ENCODE peak calls at places on chromosomes 13 and 19, in five cellular contexts. J is cardiac muscle cell, G is adipocyte, Y is neural progenitor cell, T is HAP-1. C is an unnamed sample. For H3K4me1, the result is how much of the 10 kb centered on the place peaks cover.

GRCh38 chr13:35712907-35713685 is 236.6 kb upstream of the MAB21L1 start:
- DNase-seq in J (no peak), G (peak), Y (no peak), T (peak), C (no peak)

GRCh38 chr13:108769213-108770070 is 140.0 kb downstream of the MYO16 start:
- DNase-seq in J (no peak), G (no peak), Y (no peak), T (no peak), C (peak)

GRCh38 chr19:54464044-54464623 is 556 bp upstream of the LENG9 start:
- DNase-seq in J (peak), G (peak), Y (peak), T (peak), C (peak)

GRCh38 chr13:105177265-105177900 is 1358.1 kb downstream of the EFNB2 start:
- DNase-seq in J (no peak), G (peak), Y (no peak), T (no peak), C (no peak)

GRCh38 chr19:28691683-28692082 is 521.3 kb downstream of the UQCRFS1 start:
- DNase-seq in J (no peak), G (no peak), Y (no peak), T (no peak), C (no peak)

GRCh38 chr13:41017153-41017552 is 2.0 kb downstream of the ELF1 start:
- DNase-seq in J (no peak), G (no peak), Y (no peak), T (no peak), C (peak)

GRCh38 chr19:17332677-17333581 is 1.7 kb downstream of the ANO8 start:
- DNase-seq in J (peak), G (peak), Y (peak), T (peak), C (peak)

GRCh38 chr19:8578642-8579265 is 1.5 kb upstream of the MYO1F start:
- DNase-seq in J (peak), G (peak), Y (peak), T (peak), C (peak)

GRCh38 chr13:56424246-56424645 is 716.5 kb upstream of the PRR20A start:
- DNase-seq in J (no peak), G (no peak), Y (no peak), T (no peak), C (no peak)

GRCh38 chr19:12544401-12544876 is 6.8 kb downstream of the ZNF564 start:
- DNase-seq in J (no peak), G (no peak), Y (no peak), T (no peak), C (no peak)

GRCh38 chr13:95479706-95480105 is 72.8 kb upstream of the CLDN10 start:
- DNase-seq in J (no peak), G (no peak), Y (no peak), T (no peak), C (no peak)

GRCh38 chr19:48551437-48552302 is at the start of gene SULT2B1:
- DNase-seq in J (no peak), G (no peak), Y (no peak), T (no peak), C (peak)

GRCh38 chr13:51380269-51380668 is 40.8 kb downstream of the SERPINE3 start:
- DNase-seq in J (no peak), G (no peak), Y (no peak), T (no peak), C (no peak)

GRCh38 chr19:15640904-15641597 is 354 bp downstream of the CYP4F3 start:
- DNase-seq in J (no peak), G (no peak), Y (no peak), T (no peak), C (no peak)

GRCh38 chr19:28711401-28711800 is 501.6 kb downstream of the UQCRFS1 start:
- DNase-seq in J (no peak), G (no peak), Y (no peak), T (no peak), C (no peak)

GRCh38 chr13:98258226-98258625 is 81.2 kb upstream of the RNF113B start:
- DNase-seq in J (no peak), G (no peak), Y (no peak), T (no peak), C (no peak)

GRCh38 chr13:110045919-110046318 is 259.5 kb upstream of the IRS2 start:
- DNase-seq in J (no peak), G (no peak), Y (no peak), T (no peak), C (no peak)

GRCh38 chr19:12676384-12676792 is 5.3 kb downstream of the DHPS start:
- DNase-seq in J (peak), G (peak), Y (peak), T (peak), C (peak)

GRCh38 chr13:70844391-70845108 is 736.3 kb upstream of the KLHL1 start:
- DNase-seq in J (no peak), G (no peak), Y (no peak), T (no peak), C (no peak)

GRCh38 chr19:3012522-3013260 is 16.4 kb downstream of the TLE2 start:
- DNase-seq in J (no peak), G (no peak), Y (peak), T (no peak), C (no peak)

GRCh38 chr13:85725433-85725832 is 73.8 kb downstream of the SLITRK6 start:
- DNase-seq in J (no peak), G (no peak), Y (no peak), T (no peak), C (no peak)

GRCh38 chr19:2863818-2864217 is 3.3 kb upstream of the ZNF556 start:
- DNase-seq in J (no peak), G (no peak), Y (no peak), T (no peak), C (no peak)

GRCh38 chr13:42136518-42136917 is 88.1 kb downstream of the DGKH start:
- DNase-seq in J (no peak), G (no peak), Y (no peak), T (no peak), C (no peak)

GRCh38 chr19:46813570-46814358 is 25.4 kb upstream of the SLC1A5 start:
- DNase-seq in J (no peak), G (peak), Y (no peak), T (no peak), C (peak)

GRCh38 chr19:35959040-35959967 is 23.1 kb downstream of the LRFN3 start:
- DNase-seq in J (no peak), G (peak), Y (peak), T (no peak), C (no peak)

GRCh38 chr13:41562083-41562482 is 104.7 kb downstream of the RGCC start:
- DNase-seq in J (no peak), G (peak), Y (no peak), T (no peak), C (no peak)

GRCh38 chr19:49128545-49129237 is 9.3 kb downstream of the PPFIA3 start:
- DNase-seq in J (no peak), G (no peak), Y (no peak), T (no peak), C (no peak)

GRCh38 chr13:41694902-41695301 is 237.6 kb downstream of the RGCC start:
- DNase-seq in J (peak), G (peak), Y (no peak), T (peak), C (peak)

GRCh38 chr13:41645313-41645712 is 188.0 kb downstream of the RGCC start:
- DNase-seq in J (no peak), G (peak), Y (no peak), T (no peak), C (no peak)

GRCh38 chr13:43848250-43848649 is 31.3 kb downstream of the CCDC122 start:
- DNase-seq in J (no peak), G (peak), Y (no peak), T (no peak), C (peak)
- H3K4me1 ChIP-seq in J (under half), G (under half), Y (under half), T (under half), C (under half)

DNA sequence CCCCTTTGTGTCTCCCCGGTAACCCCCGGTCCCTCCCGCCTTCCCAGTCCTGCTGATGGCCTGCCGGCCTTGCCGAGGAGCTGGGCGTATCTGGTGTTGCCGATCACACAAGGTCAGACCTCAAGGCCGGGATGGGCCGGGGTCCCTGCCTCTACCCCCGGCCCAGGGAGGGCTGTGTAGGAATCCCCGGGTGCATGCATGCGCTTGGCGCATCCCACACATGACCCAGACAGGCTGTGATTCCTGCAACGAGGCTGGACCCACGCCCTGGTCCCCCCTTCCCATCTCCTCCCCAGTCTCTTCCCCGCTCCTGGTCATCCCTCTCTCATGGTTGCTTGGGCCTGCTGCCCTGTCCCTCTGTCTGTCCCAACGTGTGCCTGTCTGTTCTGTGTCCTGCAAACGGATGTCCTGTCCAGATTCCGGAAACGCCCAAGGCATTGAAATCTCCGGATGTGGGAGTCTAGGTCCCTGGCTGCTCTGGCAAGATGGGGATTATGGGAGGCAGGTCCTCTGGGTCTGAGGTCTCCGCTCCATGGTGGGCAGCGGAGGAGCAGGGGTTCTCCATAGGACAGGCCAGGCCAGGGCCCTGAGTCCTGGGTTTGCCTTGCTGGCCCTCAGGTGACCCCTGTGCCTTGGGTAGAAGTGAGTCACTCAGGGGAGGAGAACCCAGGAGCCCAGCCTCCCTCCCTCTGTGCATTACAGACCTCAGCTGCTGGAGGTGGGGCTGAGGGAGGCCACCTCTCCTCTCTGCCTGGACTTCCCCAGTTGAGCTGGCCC is 1.6 kb downstream of the PKN1 start:
- DNase-seq in J (no peak), G (peak), Y (no peak), T (no peak), C (no peak)
- H3K4me1 ChIP-seq in J (under half), G (under half), Y (under half), T (under half), C (under half)

GRCh38 chr19:56106993-56107392 is 14.1 kb downstream of the ZNF787 start:
- DNase-seq in J (no peak), G (no peak), Y (no peak), T (no peak), C (no peak)
- H3K4me1 ChIP-seq in J (under half), G (under half), Y (under half), T (under half), C (under half)

GRCh38 chr13:30645629-30646028 is 27.9 kb downstream of the USPL1 start:
- DNase-seq in J (no peak), G (no peak), Y (no peak), T (no peak), C (no peak)

GRCh38 chr13:30652746-30653145 is 35.0 kb downstream of the USPL1 start:
- DNase-seq in J (no peak), G (peak), Y (no peak), T (no peak), C (no peak)

GRCh38 chr13:30648522-30649012 is 30.8 kb downstream of the USPL1 start:
- DNase-seq in J (no peak), G (no peak), Y (no peak), T (no peak), C (no peak)

GRCh38 chr13:30647824-30648521 is 30.3 kb downstream of the USPL1 start:
- DNase-seq in J (no peak), G (no peak), Y (no peak), T (no peak), C (no peak)

GRCh38 chr13:30647420-30647819 is 29.7 kb downstream of the USPL1 start:
- DNase-seq in J (no peak), G (no peak), Y (no peak), T (no peak), C (no peak)
- H3K4me1 ChIP-seq in J (under half), G (under half), Y (under half), T (under half), C (under half)

GRCh38 chr19:1228161-1228560 is 9.6 kb downstream of the CBARP start:
- DNase-seq in J (no peak), G (no peak), Y (no peak), T (no peak), C (no peak)
- H3K4me1 ChIP-seq in J (under half), G (under half), Y (under half), T (under half), C (under half)

GRCh38 chr19:5335593-5335992 is 5.0 kb downstream of the PTPRS start:
- DNase-seq in J (no peak), G (no peak), Y (no peak), T (no peak), C (no peak)
- H3K4me1 ChIP-seq in J (under half), G (under half), Y (under half), T (under half), C (under half)